ENCODE peak calls at places on chromosome 20, in five cellular contexts. R is GM12864, V is fibroblast of lung, G is dorsolateral prefrontal cortex, B is NB4. I is an unnamed sample.

GRCh38 chr20:24937579-24937978 is 11.5 kb upstream of the CST7 start:
- DNase-seq in R (no peak), B (no peak), G (no peak), V (no peak), I (no peak)

GRCh38 chr20:946826-947225 is 30.7 kb upstream of the ANGPT4 start:
- DNase-seq in R (no peak), G (no peak), V (no peak), B (no peak), I (no peak)

GRCh38 chr20:33732166-33732970 is 572 bp downstream of the ZNF341 start:
- DNase-seq in V (peak; percentile 75), G (peak; percentile 82), R (peak; percentile 72), B (peak; percentile 96), I (peak; percentile 90)

GRCh38 chr20:16518068-16518783 is 55.0 kb downstream of the KIF16B start:
- DNase-seq in R (no peak), G (no peak), V (peak; percentile 14), B (peak; percentile 46), I (peak; percentile 50)

GRCh38 chr20:57860576-57860975 is 150.8 kb upstream of the PMEPA1 start:
- DNase-seq in G (no peak), V (no peak), B (no peak), R (no peak), I (no peak)

GRCh38 chr20:62792940-62793756 is 3.1 kb upstream of the MRGBP start:
- DNase-seq in R (no peak), G (no peak), B (no peak), V (no peak), I (no peak)

GRCh38 chr20:22932236-22932635 is 102.9 kb upstream of the SSTR4 start:
- DNase-seq in B (no peak), V (no peak), G (no peak), R (no peak), I (no peak)

GRCh38 chr20:14415492-14415891 is 78.1 kb upstream of the FLRT3 start:
- DNase-seq in R (no peak), V (no peak), B (no peak), G (no peak), I (no peak)

GRCh38 chr20:58907481-58908137 is 55.1 kb downstream of the GNAS start:
- DNase-seq in G (peak; percentile 83), B (peak; percentile 99), R (peak; percentile 99), V (peak; percentile 98), I (peak; percentile 87)

GRCh38 chr20:59004493-59004762 is 2.6 kb downstream of the CTSZ start:
- DNase-seq in R (no peak), B (no peak), G (no peak), V (no peak), I (no peak)

GRCh38 chr20:38307371-38308046 is 3.6 kb downstream of the BPI start:
- DNase-seq in G (no peak), B (peak; percentile 94), V (peak; percentile 79), R (no peak), I (no peak)

GRCh38 chr20:24672181-24672880 is 202.9 kb downstream of the SYNDIG1 start:
- DNase-seq in B (no peak), R (no peak), V (peak; percentile 88), G (peak; percentile 29), I (no peak)

GRCh38 chr20:63275825-63276224 is 3.2 kb downstream of the ARFGAP1 start:
- DNase-seq in B (no peak), R (no peak), G (no peak), V (no peak), I (no peak)

GRCh38 chr20:15637971-15638754 is 935.1 kb downstream of the KIF16B start:
- DNase-seq in B (no peak), R (no peak), G (no peak), V (no peak), I (no peak)

GRCh38 chr20:49260218-49260617 is 17.6 kb downstream of the ZNFX1 start:
- DNase-seq in V (no peak), G (no peak), R (no peak), B (no peak), I (no peak)

GRCh38 chr20:58783515-58783914 is 67.2 kb downstream of the GNAS-AS1 start:
- DNase-seq in B (no peak), G (no peak), V (no peak), R (no peak), I (no peak)

GRCh38 chr20:38748097-38748862 is at the start of gene ACTR5:
- DNase-seq in V (peak; percentile 83), R (peak; percentile 55), G (peak; percentile 89), B (peak; percentile 91), I (peak; percentile 99)

GRCh38 chr20:37209661-37210314 is 30.4 kb upstream of the MROH8 start:
- DNase-seq in B (no peak), V (no peak), R (no peak), G (no peak), I (no peak)

GRCh38 chr20:64164123-64164836 is at the start of gene MYT1:
- DNase-seq in B (no peak), R (no peak), V (no peak), G (no peak), I (no peak)

GRCh38 chr20:63056236-63057132 is 49.7 kb upstream of the BHLHE23 start:
- DNase-seq in R (no peak), G (peak; percentile 54), B (peak; percentile 56), V (peak; percentile 6), I (peak; percentile 82)

GRCh38 chr20:1507276-1507675 is 16.1 kb upstream of the SIRPB2 start:
- DNase-seq in V (no peak), B (no peak), G (no peak), R (no peak), I (no peak)

GRCh38 chr20:49432562-49432961 is 49.9 kb downstream of the KCNB1 start:
- DNase-seq in V (no peak), B (no peak), R (no peak), G (no peak), I (no peak)

GRCh38 chr20:7702141-7702540 is 238.1 kb downstream of the HAO1 start:
- DNase-seq in R (no peak), V (no peak), B (no peak), G (no peak), I (no peak)

GRCh38 chr20:41334036-41334435 is 6.6 kb upstream of the LPIN3 start:
- DNase-seq in V (no peak), R (no peak), G (no peak), B (no peak), I (no peak)

GRCh38 chr20:41331731-41332130 is 8.9 kb upstream of the LPIN3 start:
- DNase-seq in R (no peak), V (no peak), B (no peak), G (no peak), I (no peak)

GRCh38 chr20:41329435-41330342 is 10.9 kb upstream of the LPIN3 start:
- DNase-seq in B (peak; percentile 81), V (peak; percentile 99), R (peak; percentile 33), G (no peak), I (peak; percentile 66)

GRCh38 chr20:41330343-41330720 is 10.3 kb upstream of the LPIN3 start:
- DNase-seq in V (peak; percentile 81), R (no peak), G (no peak), B (no peak), I (no peak)

GRCh38 chr20:41330941-41331340 is 9.7 kb upstream of the LPIN3 start:
- DNase-seq in B (no peak), R (no peak), V (no peak), G (no peak), I (no peak)
- TF ChIP-seq CTCF in B (no peak), R (no peak), V (no peak), G (no peak), I (no peak)

GRCh38 chr20:31640259-31640658 is 2.5 kb downstream of the COX4I2 start:
- DNase-seq in G (no peak), R (no peak), B (no peak), V (no peak), I (no peak)

GRCh38 chr20:31643522-31643921 is 5.8 kb downstream of the COX4I2 start:
- DNase-seq in G (no peak), R (no peak), V (no peak), B (no peak), I (no peak)

GRCh38 chr20:31642837-31643236 is 5.1 kb downstream of the COX4I2 start:
- DNase-seq in G (no peak), V (no peak), B (no peak), R (no peak), I (no peak)

GRCh38 chr20:31638816-31639215 is 1.1 kb downstream of the COX4I2 start:
- DNase-seq in B (no peak), V (no peak), G (no peak), R (no peak), I (no peak)

DNA sequence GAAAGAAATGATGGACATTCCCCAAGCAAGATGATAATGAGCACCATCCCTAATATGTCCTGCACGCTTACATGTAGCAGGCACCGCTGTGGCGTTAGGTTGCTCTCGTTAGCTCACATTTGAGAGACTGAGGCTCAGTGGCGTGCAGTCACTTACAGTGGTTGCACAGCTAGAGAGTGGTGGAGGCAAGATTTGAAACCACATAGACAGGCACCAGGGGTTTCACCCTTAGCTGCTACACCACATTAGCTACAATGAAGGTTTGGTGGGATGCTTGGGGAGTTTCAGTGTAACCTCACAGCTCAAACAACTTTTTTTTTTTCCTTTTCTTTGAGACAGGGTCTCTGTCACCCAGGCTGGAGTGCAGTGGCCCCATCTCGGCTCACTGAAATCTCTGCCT is 3.7 kb downstream of the COX4I2 start:
- DNase-seq in G (no peak), B (no peak), V (no peak), R (no peak), I (no peak)
- TF ChIP-seq CTCF in G (no peak), B (no peak), V (no peak), R (no peak), I (no peak)

GRCh38 chr20:10652660-10653191 is 21.1 kb downstream of the JAG1 start:
- DNase-seq in V (no peak), G (no peak), B (no peak), R (no peak), I (no peak)

GRCh38 chr20:10652185-10652584 is 21.6 kb downstream of the JAG1 start:
- DNase-seq in R (no peak), G (no peak), V (no peak), B (no peak), I (no peak)

GRCh38 chr20:10649817-10650200 is 24.0 kb downstream of the JAG1 start:
- DNase-seq in R (no peak), V (peak; percentile 74), G (no peak), B (no peak), I (no peak)

GRCh38 chr20:10649080-10649816 is 24.6 kb downstream of the JAG1 start:
- DNase-seq in G (no peak), R (no peak), B (no peak), V (peak; percentile 41), I (no peak)

DNA sequence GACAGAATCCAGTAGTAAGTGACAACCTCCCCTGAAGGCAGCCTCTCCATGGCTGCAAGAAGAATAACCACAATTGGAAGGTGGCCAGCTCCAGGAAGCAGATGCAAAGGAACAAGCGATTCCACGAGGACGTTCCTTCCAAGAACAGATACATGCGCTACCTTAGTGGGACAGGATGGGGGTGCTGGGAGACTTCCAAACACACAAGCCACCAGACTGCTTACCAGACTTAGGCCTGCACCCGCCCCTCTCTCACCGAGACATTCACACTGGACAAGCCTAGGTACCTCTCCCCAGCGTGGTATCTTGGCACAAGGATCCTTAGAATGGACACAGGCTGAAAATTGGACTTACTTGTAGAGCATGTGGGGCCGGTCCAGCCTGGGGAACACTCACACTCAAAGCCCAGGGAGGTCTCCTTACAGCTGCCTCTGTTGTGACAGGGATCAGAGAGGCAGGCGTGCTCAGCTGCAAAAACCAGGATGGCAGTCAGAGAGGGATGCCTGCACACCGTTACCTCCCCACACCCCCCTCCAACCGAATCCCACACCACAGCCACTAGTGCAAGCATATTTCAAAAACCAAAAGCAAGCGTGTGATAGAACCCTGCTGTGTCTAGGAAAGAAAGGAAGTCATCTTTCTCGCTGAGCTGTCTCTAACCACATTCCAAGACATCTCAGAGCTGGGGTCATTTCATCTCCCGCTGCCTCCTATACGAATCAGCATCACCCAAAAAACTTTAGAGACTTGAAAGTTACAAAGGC is 22.4 kb downstream of the JAG1 start:
- DNase-seq in R (no peak), G (no peak), B (no peak), V (peak; percentile 77), I (no peak)
- TF ChIP-seq CTCF in R (no peak), G (no peak), B (no peak), V (no peak), I (no peak)

GRCh38 chr20:11980263-11980662 is 62.6 kb downstream of the BTBD3 start:
- DNase-seq in V (no peak), R (no peak), B (no peak), G (no peak), I (no peak)
- TF ChIP-seq CTCF in V (no peak), R (no peak), B (peak; percentile 4), G (peak; percentile 12), I (no peak)